ENCODE peak calls at places on chromosome 4, in nine cellular contexts. O is A549, X is neural progenitor cell, D is progenitor cell of endocrine pancreas, A is AG10803, P is fibroblast of mammary gland, W is heart right ventricle, K is astrocyte of the spinal cord, L is coronary artery. T is an unnamed sample.

GRCh38 chr4:110638347-110638746 is 15.5 kb upstream of the PITX2 start:
- DNase-seq in O (no peak), X (no peak), D (no peak), A (no peak), P (no peak), W (no peak), K (no peak), L (no peak), T (no peak)

GRCh38 chr4:1842993-1843448 is 12.9 kb downstream of the LETM1 start:
- DNase-seq in O (no peak), X (no peak), D (no peak), A (peak; percentile 80), P (peak; percentile 90), W (peak; percentile 44), K (peak; percentile 83), L (no peak), T (no peak)

GRCh38 chr4:40552536-40552935 is 77.1 kb downstream of the RBM47 start:
- DNase-seq in O (peak; percentile 55), X (no peak), D (no peak), A (no peak), P (no peak), W (no peak), K (peak; percentile 67), L (no peak), T (no peak)

GRCh38 chr4:167903291-167903721 is 189.0 kb upstream of the ANXA10 start:
- DNase-seq in O (peak; percentile 5), X (no peak), D (no peak), A (peak; percentile 3), P (peak; percentile 79), W (no peak), K (peak; percentile 69), L (no peak), T (no peak)

GRCh38 chr4:67735325-67735724 is 18.9 kb downstream of the GNRHR start:
- DNase-seq in O (no peak), X (no peak), D (no peak), A (no peak), P (no peak), W (no peak), K (no peak), L (no peak), T (no peak)

GRCh38 chr4:153467154-153467896 is 1.2 kb downstream of the TMEM131L start:
- DNase-seq in O (no peak), X (peak; percentile 44), D (peak; percentile 52), A (no peak), P (no peak), W (peak; percentile 38), K (no peak), L (no peak), T (peak; percentile 81)

GRCh38 chr4:128488055-128488705 is 200.6 kb upstream of the PGRMC2 start:
- DNase-seq in O (no peak), X (no peak), D (no peak), A (no peak), P (no peak), W (no peak), K (no peak), L (no peak), T (no peak)

GRCh38 chr4:89404530-89404929 is 96.9 kb upstream of the GPRIN3 start:
- DNase-seq in O (no peak), X (no peak), D (no peak), A (no peak), P (no peak), W (no peak), K (no peak), L (no peak), T (no peak)

GRCh38 chr4:20603671-20604313 is 96.5 kb upstream of the PACRGL start:
- DNase-seq in O (no peak), X (no peak), D (no peak), A (peak; percentile 53), P (peak; percentile 84), W (no peak), K (peak; percentile 59), L (no peak), T (no peak)

GRCh38 chr4:94758141-94758699 is 465 bp downstream of the BMPR1B start:
- DNase-seq in O (peak; percentile 83), X (peak; percentile 80), D (peak; percentile 60), A (peak; percentile 43), P (no peak), W (peak; percentile 27), K (peak; percentile 50), L (peak; percentile 73), T (peak; percentile 66)

GRCh38 chr4:187027231-187027760 is 303.6 kb upstream of the FAT1 start:
- DNase-seq in O (no peak), X (no peak), D (no peak), A (peak; percentile 2), P (no peak), W (no peak), K (no peak), L (no peak), T (no peak)

GRCh38 chr4:167136270-167136669 is 98.0 kb downstream of the SPOCK3 start:
- DNase-seq in O (no peak), X (no peak), D (no peak), A (no peak), P (no peak), W (no peak), K (no peak), L (no peak), T (no peak)

GRCh38 chr4:680091-680490 is 5.7 kb downstream of the MYL5 start:
- DNase-seq in O (no peak), X (no peak), D (no peak), A (no peak), P (no peak), W (no peak), K (no peak), L (no peak), T (no peak)

GRCh38 chr4:175139205-175139604 is 221.0 kb downstream of the ADAM29 start:
- DNase-seq in O (no peak), X (no peak), D (no peak), A (no peak), P (no peak), W (no peak), K (no peak), L (no peak), T (no peak)

GRCh38 chr4:28341784-28342183 is 1481.1 kb downstream of the STIM2 start:
- DNase-seq in O (no peak), X (no peak), D (no peak), A (no peak), P (no peak), W (no peak), K (no peak), L (no peak), T (no peak)

DNA sequence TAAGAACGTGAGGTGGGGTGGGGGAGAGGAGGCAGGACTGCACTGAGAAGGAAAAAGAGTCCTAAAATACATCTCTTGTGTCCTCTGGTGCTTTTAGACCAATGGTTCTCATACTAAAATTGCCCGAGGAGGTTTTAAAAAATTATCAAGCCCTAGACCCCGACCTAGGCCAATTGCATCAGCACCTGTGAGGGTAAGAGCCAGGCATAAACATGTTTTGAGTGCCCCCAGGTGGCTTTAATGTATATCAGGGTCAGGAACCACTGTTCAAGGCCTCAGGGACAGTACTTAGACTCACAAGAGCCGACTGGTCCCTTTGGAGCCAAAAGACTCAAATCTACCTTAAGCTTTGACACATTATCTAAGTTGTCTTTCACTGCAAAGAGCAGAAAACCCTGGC is 37.5 kb upstream of the TMEM150C start:
- DNase-seq in O (peak; percentile 13), X (peak; percentile 32), D (no peak), A (no peak), P (no peak), W (no peak), K (no peak), L (no peak), T (peak; percentile 57)
- TF ChIP-seq CTCF in O (no peak), X (peak; percentile 39), D (peak; percentile 46), A (no peak), P (no peak), W (no peak), K (no peak), L (no peak), T (peak; percentile 30)

DNA sequence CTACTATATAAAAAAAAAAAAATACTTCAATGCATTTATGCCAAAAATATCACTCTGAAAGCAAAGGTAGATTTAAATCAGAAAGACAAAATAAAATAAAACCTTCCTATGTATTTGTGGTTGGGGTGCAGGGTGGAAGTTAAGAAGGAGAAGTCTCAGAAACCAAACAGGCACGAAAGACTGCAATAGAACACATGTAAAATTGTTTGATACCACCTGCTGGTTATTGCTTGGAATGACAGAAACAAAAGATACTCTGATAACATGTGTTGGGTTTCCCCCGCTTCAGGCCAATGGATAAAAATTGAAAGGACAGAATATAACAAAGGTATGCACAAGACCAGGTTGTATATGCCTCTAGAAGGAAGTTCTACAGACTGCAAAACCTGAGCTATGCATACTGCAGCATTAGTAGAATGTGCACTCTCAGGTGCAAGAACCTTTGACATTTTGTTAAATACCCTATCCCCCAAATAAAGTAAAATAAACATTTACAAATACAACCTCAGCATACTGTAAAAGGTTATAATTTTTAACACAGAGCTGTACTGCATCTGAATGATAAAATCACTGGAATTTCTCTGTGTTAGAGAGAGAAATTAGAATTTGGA is 118.8 kb downstream of the GABRA2 start:
- DNase-seq in O (peak; percentile 2), X (peak; percentile 19), D (no peak), A (peak; percentile 4), P (peak; percentile 26), W (no peak), K (peak; percentile 10), L (no peak), T (peak; percentile 27)
- TF ChIP-seq CTCF in O (no peak), X (peak; percentile 38), D (peak; percentile 66), A (peak; percentile 44), P (peak; percentile 50), W (peak; percentile 44), K (peak; percentile 47), L (no peak), T (peak; percentile 43)

GRCh38 chr4:124321370-124321769 is 391.2 kb downstream of the ANKRD50 start:
- DNase-seq in O (no peak), X (peak; percentile 17), D (no peak), A (no peak), P (no peak), W (no peak), K (peak; percentile 17), L (no peak), T (no peak)
- TF ChIP-seq CTCF in O (no peak), X (peak; percentile 38), D (no peak), A (no peak), P (no peak), W (no peak), K (peak; percentile 30), L (no peak), T (no peak)

GRCh38 chr4:143202824-143203223 is 18.1 kb downstream of the USP38 start:
- DNase-seq in O (no peak), X (no peak), D (no peak), A (no peak), P (peak; percentile 43), W (no peak), K (peak; percentile 44), L (no peak), T (no peak)
- TF ChIP-seq CTCF in O (peak; percentile 34), X (peak; percentile 28), D (peak; percentile 24), A (peak; percentile 46), P (peak; percentile 22), W (peak; percentile 51), K (peak; percentile 22), L (peak; percentile 22), T (no peak)

DNA sequence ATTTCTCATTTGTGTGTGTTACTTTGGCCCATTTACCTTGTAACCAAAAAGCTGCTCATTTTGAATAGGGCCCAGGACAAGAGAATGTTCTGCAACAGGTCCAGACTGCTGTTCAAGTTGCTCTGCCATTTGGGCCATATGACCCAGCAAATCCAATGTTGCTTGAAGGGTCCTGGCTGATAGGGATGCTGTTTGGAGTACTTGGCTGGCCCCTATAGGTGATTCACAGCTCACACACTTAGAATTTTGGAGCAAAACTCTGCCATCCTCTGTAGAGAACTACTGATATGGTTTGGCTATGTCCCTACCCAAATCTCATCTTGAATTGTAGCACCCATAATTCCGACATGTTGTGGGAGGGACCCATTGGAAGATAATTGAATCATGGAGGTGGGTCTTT is 131.5 kb downstream of the AASDH start:
- DNase-seq in O (peak; percentile 1), X (no peak), D (no peak), A (no peak), P (peak; percentile 2), W (no peak), K (no peak), L (no peak), T (no peak)
- TF ChIP-seq CTCF in O (no peak), X (no peak), D (no peak), A (no peak), P (no peak), W (no peak), K (peak; percentile 17), L (no peak), T (no peak)

T was measured in Caco-2.